ENCODE peak calls at places on chromosome 17, in ten cellular contexts. T is Panc1, L is A549, F is GM23338, I is heart left ventricle, M is psoas muscle, U is prostate gland, A is HCT116, H is suprapubic skin, E is IMR-90. S is an unnamed sample.

GRCh38 chr17:80063815-80064585 is 27.6 kb downstream of the CCDC40 start:
- DNase-seq in T (no peak), L (peak; percentile 83), F (no peak), I (no peak), M (peak; percentile 76), U (peak; percentile 23), A (peak; percentile 24), H (peak; percentile 88), E (peak; percentile 80), S (peak; percentile 81)

GRCh38 chr17:75067856-75068255 is 19.9 kb upstream of the SLC16A5 start:
- DNase-seq in T (no peak), L (no peak), F (no peak), I (no peak), M (no peak), U (no peak), A (no peak), H (no peak), E (no peak), S (no peak)

GRCh38 chr17:13477180-13477611 is 124.5 kb downstream of the HS3ST3A1 start:
- DNase-seq in T (no peak), L (no peak), F (no peak), I (no peak), M (no peak), U (no peak), A (no peak), H (no peak), E (peak; percentile 75), S (no peak)

GRCh38 chr17:75872434-75873351 is 5.7 kb downstream of the TRIM47 start:
- DNase-seq in T (no peak), L (peak; percentile 82), F (peak; percentile 68), I (peak; percentile 88), M (peak; percentile 81), U (peak; percentile 76), A (no peak), H (peak; percentile 93), E (peak; percentile 63), S (peak; percentile 69)

GRCh38 chr17:76710863-76711611 is at the start of gene MXRA7:
- DNase-seq in T (no peak), L (peak; percentile 49), F (peak; percentile 80), I (peak; percentile 86), M (peak; percentile 84), U (peak; percentile 58), A (no peak), H (peak; percentile 88), E (peak; percentile 61), S (no peak)

GRCh38 chr17:26765860-26766709 is 527.8 kb upstream of the WSB1 start:
- DNase-seq in T (no peak), L (no peak), F (no peak), I (no peak), M (no peak), U (no peak), A (no peak), H (no peak), E (no peak), S (no peak)

GRCh38 chr17:78804777-78805176 is 22.7 kb upstream of the CYTH1 start:
- DNase-seq in T (no peak), L (no peak), F (no peak), I (no peak), M (no peak), U (no peak), A (no peak), H (no peak), E (no peak), S (no peak)

GRCh38 chr17:67414559-67414958 is 37.5 kb downstream of the PITPNC1 start:
- DNase-seq in T (no peak), L (no peak), F (no peak), I (no peak), M (no peak), U (no peak), A (no peak), H (no peak), E (no peak), S (no peak)

GRCh38 chr17:63075969-63076368 is 109.9 kb downstream of the TANC2 start:
- DNase-seq in T (no peak), L (no peak), F (no peak), I (no peak), M (no peak), U (no peak), A (no peak), H (no peak), E (peak; percentile 8), S (no peak)

GRCh38 chr17:67528751-67529436 is 151.8 kb downstream of the PITPNC1 start:
- DNase-seq in T (peak; percentile 13), L (peak; percentile 67), F (peak; percentile 73), I (peak; percentile 87), M (peak; percentile 84), U (peak; percentile 28), A (peak; percentile 84), H (peak; percentile 85), E (peak; percentile 93), S (peak; percentile 37)

GRCh38 chr17:59426031-59426430 is 94.6 kb downstream of the YPEL2 start:
- DNase-seq in T (no peak), L (no peak), F (no peak), I (no peak), M (no peak), U (no peak), A (no peak), H (no peak), E (no peak), S (no peak)

GRCh38 chr17:59423137-59423703 is 91.8 kb downstream of the YPEL2 start:
- DNase-seq in T (no peak), L (peak; percentile 68), F (no peak), I (no peak), M (peak; percentile 73), U (no peak), A (peak; percentile 36), H (no peak), E (peak; percentile 24), S (peak; percentile 83)

GRCh38 chr17:59423903-59424302 is 92.4 kb downstream of the YPEL2 start:
- DNase-seq in T (no peak), L (no peak), F (no peak), I (no peak), M (no peak), U (no peak), A (no peak), H (no peak), E (no peak), S (no peak)

GRCh38 chr17:59425085-59425901 is 93.8 kb downstream of the YPEL2 start:
- DNase-seq in T (no peak), L (no peak), F (peak; percentile 21), I (peak; percentile 71), M (peak; percentile 44), U (no peak), A (no peak), H (peak; percentile 84), E (peak; percentile 57), S (no peak)

GRCh38 chr17:59424331-59424730 is 92.9 kb downstream of the YPEL2 start:
- DNase-seq in T (no peak), L (no peak), F (no peak), I (no peak), M (no peak), U (no peak), A (no peak), H (no peak), E (no peak), S (no peak)
- H3K4me1 ChIP-seq in T (no peaks in the 10 kb centered on the region), L (peaks cover 11% of the 10 kb centered on the region), F (no peaks in the 10 kb centered on the region), I (peaks cover 56% of the 10 kb centered on the region), M (peaks cover 77% of the 10 kb centered on the region), U (no peaks in the 10 kb centered on the region), A (peaks cover 7% of the 10 kb centered on the region), H (peaks cover 41% of the 10 kb centered on the region), E (peaks cover 8% of the 10 kb centered on the region), S (peaks cover 35% of the 10 kb centered on the region)

DNA sequence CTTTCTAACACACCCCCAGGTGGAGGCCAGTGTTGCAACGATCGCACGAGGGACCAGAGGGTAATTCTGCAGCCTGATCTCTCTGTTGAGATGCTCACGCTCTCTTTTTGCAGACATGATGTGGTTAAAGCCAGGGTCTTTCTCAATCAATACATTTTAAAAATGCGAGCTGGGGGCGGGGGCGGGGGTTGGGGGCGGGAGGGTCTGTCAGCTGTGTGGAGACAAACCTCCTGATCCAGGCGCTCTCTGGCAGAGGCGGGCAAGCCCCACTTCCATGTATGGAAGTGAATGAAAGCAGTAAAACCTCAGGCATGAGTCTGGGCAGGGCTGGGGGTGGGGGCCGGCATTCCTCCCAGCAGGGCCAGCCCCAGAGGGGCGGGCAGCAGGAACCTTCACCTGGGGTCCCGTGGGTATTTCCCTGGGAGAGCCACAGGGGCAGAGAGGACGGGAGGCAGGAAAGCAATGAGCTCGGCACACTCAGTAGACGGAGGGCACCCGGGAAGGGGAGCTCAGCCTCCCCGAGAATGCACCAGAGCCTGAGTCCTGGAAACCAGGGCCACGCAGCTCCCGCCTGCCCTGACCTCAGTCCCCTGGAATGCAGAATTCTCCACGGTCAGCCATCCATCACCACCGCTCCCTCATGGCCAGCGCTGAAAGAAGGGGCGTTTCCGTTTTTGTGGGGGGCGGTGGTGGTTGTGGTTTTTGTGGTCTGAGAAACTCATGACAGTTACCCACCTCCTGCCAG is 28.0 kb downstream of the NXN start:
- DNase-seq in T (no peak), L (peak; percentile 84), F (peak; percentile 85), I (peak; percentile 61), M (peak; percentile 40), U (peak; percentile 50), A (no peak), H (no peak), E (peak; percentile 89), S (no peak)
- H3K27ac ChIP-seq in T (peak overlapping the region; percentile 94), L (peak overlapping the region; percentile 90), F (peak overlapping the region; percentile 98), I (no peak overlapping the region), M (peak overlapping the region; percentile 41), U (peak overlapping the region; percentile 72), A (no peak overlapping the region), H (no peak overlapping the region), E (peak overlapping the region; percentile 97), S (peak overlapping the region; percentile 71)

DNA sequence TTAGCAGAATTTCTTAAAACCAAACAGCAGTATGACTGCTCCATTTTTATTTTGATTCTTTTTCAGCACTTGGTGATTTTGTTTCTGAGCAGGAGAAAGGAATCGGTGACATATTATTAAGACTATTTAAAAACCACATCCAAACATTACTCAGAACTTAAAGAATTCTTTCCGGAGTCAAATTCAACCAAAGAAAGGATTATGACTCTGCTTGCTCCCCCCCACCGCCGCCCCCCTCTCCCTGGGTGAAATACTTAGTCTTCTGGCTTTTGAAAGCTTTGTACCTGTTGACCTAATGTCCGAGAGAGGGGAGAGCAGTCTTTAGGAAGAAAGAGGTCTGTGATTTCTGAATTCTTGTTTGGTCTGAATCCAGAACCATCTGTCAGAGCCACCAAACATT is 17.9 kb upstream of the COL1A1 start:
- DNase-seq in T (no peak), L (peak; percentile 43), F (no peak), I (no peak), M (no peak), U (no peak), A (no peak), H (no peak), E (peak; percentile 90), S (no peak)
- H3K4me1 ChIP-seq in T (peaks cover 9% of the 10 kb centered on the region), L (peaks cover 43% of the 10 kb centered on the region), F (no peaks in the 10 kb centered on the region), I (peaks cover 3% of the 10 kb centered on the region), M (peaks cover 6% of the 10 kb centered on the region), U (no peaks in the 10 kb centered on the region), A (peaks cover 25% of the 10 kb centered on the region), H (peaks cover 41% of the 10 kb centered on the region), E (peaks cover 44% of the 10 kb centered on the region), S (peaks cover 55% of the 10 kb centered on the region)

DNA sequence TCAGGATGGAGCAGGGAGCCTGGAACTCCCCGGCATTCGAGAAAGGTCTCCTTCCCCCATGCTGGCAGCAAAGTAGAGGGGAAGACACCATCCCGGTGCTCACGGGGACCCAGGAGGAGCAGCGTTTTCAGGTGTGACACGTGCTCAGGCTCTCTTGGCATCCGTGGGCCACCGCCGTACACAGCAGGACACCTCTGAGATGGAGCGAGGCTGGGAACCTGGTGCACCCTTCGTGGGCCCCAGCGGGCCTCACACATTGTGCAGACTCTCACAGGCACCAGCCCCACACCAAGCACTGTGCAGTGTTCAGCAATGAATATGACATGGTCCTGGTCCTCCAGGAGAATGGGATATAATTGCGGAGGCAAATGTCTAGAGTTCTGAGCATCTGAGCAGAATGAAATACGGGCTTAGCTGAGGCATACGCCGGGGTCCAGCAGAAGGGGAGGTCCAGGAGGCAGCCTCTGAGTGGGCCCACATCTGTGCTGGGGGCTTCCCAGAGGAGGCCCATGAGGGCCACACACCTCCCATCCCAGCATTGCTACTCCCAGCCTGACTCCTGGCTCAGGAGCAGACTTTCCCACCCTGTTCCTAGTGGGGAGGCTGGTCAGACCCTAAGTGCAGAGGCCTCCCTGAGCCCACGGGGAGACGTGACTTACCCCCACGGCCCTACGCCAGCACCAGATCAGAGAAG is 72.6 kb downstream of the ABR start:
- DNase-seq in T (no peak), L (no peak), F (no peak), I (no peak), M (no peak), U (no peak), A (no peak), H (no peak), E (no peak), S (no peak)
- H3K27ac ChIP-seq in T (peak overlapping the region; percentile 84), L (peak overlapping the region; percentile 99), F (no peak overlapping the region), I (peak overlapping the region; percentile 98), M (peak overlapping the region; percentile 20), U (no peak overlapping the region), A (no peak overlapping the region), H (peak overlapping the region; percentile 94), E (no peak overlapping the region), S (peak overlapping the region; percentile 99)